ENCODE peak calls at places on chromosomes 16 and 17, in eight cellular contexts. One of them, this sample, is unnamed.

GRCh38 chr17:20284018-20284417 is 183.3 kb downstream of the LGALS9B start:
- DNase-seq in AG08395: no peak
- DNase-seq in activated CD4-positive, alpha-beta T cell treated with anti-CD3 and anti-CD28 coated beads, Interleukin-2, amount 50 U/mL, for 1 hour: no peak
- DNase-seq in BJ: no peak
- DNase-seq in endodermal cell: peak; percentile 41
- DNase-seq in effector CD4-positive, alpha-beta T cell: no peak
- DNase-seq in GM23248: no peak
- DNase-seq in AG20443: no peak
- DNase-seq in this sample: no peak

GRCh38 chr16:67164599-67165061 is at the start of gene HSF4:
- DNase-seq in GM23248: peak; percentile 78
- DNase-seq in AG08395: peak; percentile 47
- DNase-seq in endodermal cell: peak; percentile 69
- DNase-seq in BJ: no peak
- DNase-seq in activated CD4-positive, alpha-beta T cell treated with anti-CD3 and anti-CD28 coated beads, Interleukin-2, amount 50 U/mL, for 1 hour: no peak
- DNase-seq in AG20443: peak; percentile 81
- DNase-seq in effector CD4-positive, alpha-beta T cell: no peak
- DNase-seq in this sample: peak; percentile 90

GRCh38 chr17:76414334-76415295 is 30.2 kb downstream of the SPHK1 start:
- DNase-seq in endodermal cell: no peak
- DNase-seq in BJ: no peak
- DNase-seq in effector CD4-positive, alpha-beta T cell: no peak
- DNase-seq in activated CD4-positive, alpha-beta T cell treated with anti-CD3 and anti-CD28 coated beads, Interleukin-2, amount 50 U/mL, for 1 hour: no peak
- DNase-seq in AG20443: peak; percentile 67
- DNase-seq in GM23248: peak; percentile 51
- DNase-seq in AG08395: peak; percentile 61
- DNase-seq in this sample: peak; percentile 68

GRCh38 chr17:17420035-17420434 is 56.8 kb upstream of the MED9 start:
- DNase-seq in endodermal cell: no peak
- DNase-seq in AG20443: no peak
- DNase-seq in effector CD4-positive, alpha-beta T cell: no peak
- DNase-seq in BJ: no peak
- DNase-seq in GM23248: no peak
- DNase-seq in AG08395: no peak
- DNase-seq in activated CD4-positive, alpha-beta T cell treated with anti-CD3 and anti-CD28 coated beads, Interleukin-2, amount 50 U/mL, for 1 hour: no peak
- DNase-seq in this sample: no peak

GRCh38 chr17:35161281-35161761 is 13.7 kb downstream of the UNC45B start:
- DNase-seq in effector CD4-positive, alpha-beta T cell: no peak
- DNase-seq in activated CD4-positive, alpha-beta T cell treated with anti-CD3 and anti-CD28 coated beads, Interleukin-2, amount 50 U/mL, for 1 hour: no peak
- DNase-seq in GM23248: no peak
- DNase-seq in AG20443: no peak
- DNase-seq in BJ: no peak
- DNase-seq in endodermal cell: no peak
- DNase-seq in AG08395: no peak
- DNase-seq in this sample: no peak

GRCh38 chr17:27764589-27764988 is 35.7 kb downstream of the NOS2 start:
- DNase-seq in GM23248: no peak
- DNase-seq in endodermal cell: no peak
- DNase-seq in effector CD4-positive, alpha-beta T cell: no peak
- DNase-seq in AG08395: no peak
- DNase-seq in BJ: no peak
- DNase-seq in AG20443: no peak
- DNase-seq in activated CD4-positive, alpha-beta T cell treated with anti-CD3 and anti-CD28 coated beads, Interleukin-2, amount 50 U/mL, for 1 hour: no peak
- DNase-seq in this sample: peak; percentile 9

GRCh38 chr16:2769675-2770056 is 7.4 kb downstream of the ELOB start:
- DNase-seq in AG20443: peak; percentile 37
- DNase-seq in AG08395: peak; percentile 32
- DNase-seq in endodermal cell: peak; percentile 49
- DNase-seq in BJ: no peak
- DNase-seq in activated CD4-positive, alpha-beta T cell treated with anti-CD3 and anti-CD28 coated beads, Interleukin-2, amount 50 U/mL, for 1 hour: no peak
- DNase-seq in GM23248: peak; percentile 52
- DNase-seq in effector CD4-positive, alpha-beta T cell: no peak
- DNase-seq in this sample: no peak

GRCh38 chr16:60605176-60605575 is 1431.1 kb downstream of the CDH8 start:
- DNase-seq in AG20443: no peak
- DNase-seq in GM23248: no peak
- DNase-seq in BJ: no peak
- DNase-seq in activated CD4-positive, alpha-beta T cell treated with anti-CD3 and anti-CD28 coated beads, Interleukin-2, amount 50 U/mL, for 1 hour: no peak
- DNase-seq in effector CD4-positive, alpha-beta T cell: no peak
- DNase-seq in endodermal cell: peak; percentile 64
- DNase-seq in AG08395: no peak
- DNase-seq in this sample: no peak

GRCh38 chr17:79938696-79939435 is 96.8 kb downstream of the TBC1D16 start:
- DNase-seq in AG08395: no peak
- DNase-seq in endodermal cell: no peak
- DNase-seq in activated CD4-positive, alpha-beta T cell treated with anti-CD3 and anti-CD28 coated beads, Interleukin-2, amount 50 U/mL, for 1 hour: no peak
- DNase-seq in BJ: no peak
- DNase-seq in AG20443: no peak
- DNase-seq in GM23248: no peak
- DNase-seq in effector CD4-positive, alpha-beta T cell: no peak
- DNase-seq in this sample: no peak

GRCh38 chr17:58052951-58053715 is 30.1 kb upstream of the DYNLL2 start:
- DNase-seq in endodermal cell: no peak
- DNase-seq in activated CD4-positive, alpha-beta T cell treated with anti-CD3 and anti-CD28 coated beads, Interleukin-2, amount 50 U/mL, for 1 hour: no peak
- DNase-seq in GM23248: peak; percentile 51
- DNase-seq in AG20443: no peak
- DNase-seq in AG08395: no peak
- DNase-seq in effector CD4-positive, alpha-beta T cell: no peak
- DNase-seq in BJ: no peak
- DNase-seq in this sample: no peak

GRCh38 chr17:81519284-81520020 is 6.9 kb upstream of the ACTG1 start:
- DNase-seq in AG08395: no peak
- DNase-seq in endodermal cell: peak; percentile 94
- DNase-seq in GM23248: peak; percentile 59
- DNase-seq in effector CD4-positive, alpha-beta T cell: peak; percentile 66
- DNase-seq in BJ: no peak
- DNase-seq in activated CD4-positive, alpha-beta T cell treated with anti-CD3 and anti-CD28 coated beads, Interleukin-2, amount 50 U/mL, for 1 hour: peak; percentile 75
- DNase-seq in AG20443: no peak
- DNase-seq in this sample: peak; percentile 93

GRCh38 chr16:79272141-79272577 is 328.4 kb downstream of the MAF start:
- DNase-seq in effector CD4-positive, alpha-beta T cell: peak; percentile 32
- DNase-seq in endodermal cell: no peak
- DNase-seq in AG08395: no peak
- DNase-seq in AG20443: no peak
- DNase-seq in GM23248: no peak
- DNase-seq in activated CD4-positive, alpha-beta T cell treated with anti-CD3 and anti-CD28 coated beads, Interleukin-2, amount 50 U/mL, for 1 hour: peak; percentile 39
- DNase-seq in BJ: no peak
- DNase-seq in this sample: no peak

GRCh38 chr17:57142925-57143324 is 57.9 kb downstream of the AKAP1 start:
- DNase-seq in GM23248: peak; percentile 44
- DNase-seq in BJ: no peak
- DNase-seq in AG08395: peak; percentile 18
- DNase-seq in AG20443: peak; percentile 52
- DNase-seq in activated CD4-positive, alpha-beta T cell treated with anti-CD3 and anti-CD28 coated beads, Interleukin-2, amount 50 U/mL, for 1 hour: no peak
- DNase-seq in effector CD4-positive, alpha-beta T cell: no peak
- DNase-seq in endodermal cell: no peak
- DNase-seq in this sample: no peak

GRCh38 chr17:78365561-78366108 is 5.8 kb upstream of the SOCS3 start:
- DNase-seq in activated CD4-positive, alpha-beta T cell treated with anti-CD3 and anti-CD28 coated beads, Interleukin-2, amount 50 U/mL, for 1 hour: no peak
- DNase-seq in effector CD4-positive, alpha-beta T cell: no peak
- DNase-seq in GM23248: no peak
- DNase-seq in AG08395: no peak
- DNase-seq in AG20443: no peak
- DNase-seq in BJ: no peak
- DNase-seq in endodermal cell: peak; percentile 99
- DNase-seq in this sample: peak; percentile 93

GRCh38 chr16:74601131-74601871 is 5.6 kb downstream of the GLG1 start:
- DNase-seq in AG08395: no peak
- DNase-seq in BJ: no peak
- DNase-seq in effector CD4-positive, alpha-beta T cell: peak; percentile 61
- DNase-seq in GM23248: no peak
- DNase-seq in activated CD4-positive, alpha-beta T cell treated with anti-CD3 and anti-CD28 coated beads, Interleukin-2, amount 50 U/mL, for 1 hour: peak; percentile 66
- DNase-seq in AG20443: no peak
- DNase-seq in endodermal cell: no peak
- DNase-seq in this sample: no peak

GRCh38 chr17:45127583-45128300 is 4.6 kb downstream of the PLCD3 start:
- DNase-seq in AG08395: no peak
- DNase-seq in effector CD4-positive, alpha-beta T cell: no peak
- DNase-seq in BJ: no peak
- DNase-seq in activated CD4-positive, alpha-beta T cell treated with anti-CD3 and anti-CD28 coated beads, Interleukin-2, amount 50 U/mL, for 1 hour: no peak
- DNase-seq in AG20443: no peak
- DNase-seq in endodermal cell: peak; percentile 83
- DNase-seq in GM23248: peak; percentile 57
- DNase-seq in this sample: peak; percentile 69

GRCh38 chr17:74754832-74755231 is 6.4 kb downstream of the NHERF1 start:
- DNase-seq in AG20443: no peak
- DNase-seq in AG08395: no peak
- DNase-seq in endodermal cell: no peak
- DNase-seq in activated CD4-positive, alpha-beta T cell treated with anti-CD3 and anti-CD28 coated beads, Interleukin-2, amount 50 U/mL, for 1 hour: no peak
- DNase-seq in BJ: no peak
- DNase-seq in effector CD4-positive, alpha-beta T cell: no peak
- DNase-seq in GM23248: no peak
- DNase-seq in this sample: no peak

GRCh38 chr17:80624864-80625263 is 80.2 kb downstream of the RPTOR start:
- DNase-seq in GM23248: no peak
- DNase-seq in AG08395: no peak
- DNase-seq in BJ: no peak
- DNase-seq in effector CD4-positive, alpha-beta T cell: no peak
- DNase-seq in AG20443: no peak
- DNase-seq in endodermal cell: peak; percentile 56
- DNase-seq in activated CD4-positive, alpha-beta T cell treated with anti-CD3 and anti-CD28 coated beads, Interleukin-2, amount 50 U/mL, for 1 hour: no peak
- DNase-seq in this sample: no peak

GRCh38 chr16:74748710-74749073 is 25.9 kb downstream of the FA2H start:
- DNase-seq in effector CD4-positive, alpha-beta T cell: no peak
- DNase-seq in activated CD4-positive, alpha-beta T cell treated with anti-CD3 and anti-CD28 coated beads, Interleukin-2, amount 50 U/mL, for 1 hour: no peak
- DNase-seq in AG20443: no peak
- DNase-seq in GM23248: no peak
- DNase-seq in endodermal cell: no peak
- DNase-seq in AG08395: no peak
- DNase-seq in BJ: no peak
- DNase-seq in this sample: peak; percentile 49

GRCh38 chr17:74282587-74283370 is 8.7 kb downstream of the DNAI2 start:
- DNase-seq in effector CD4-positive, alpha-beta T cell: peak; percentile 43
- DNase-seq in AG20443: no peak
- DNase-seq in GM23248: no peak
- DNase-seq in BJ: no peak
- DNase-seq in endodermal cell: no peak
- DNase-seq in AG08395: no peak
- DNase-seq in activated CD4-positive, alpha-beta T cell treated with anti-CD3 and anti-CD28 coated beads, Interleukin-2, amount 50 U/mL, for 1 hour: peak; percentile 34
- DNase-seq in this sample: no peak

GRCh38 chr17:65634533-65634932 is 73.1 kb upstream of the AXIN2 start:
- DNase-seq in endodermal cell: no peak
- DNase-seq in activated CD4-positive, alpha-beta T cell treated with anti-CD3 and anti-CD28 coated beads, Interleukin-2, amount 50 U/mL, for 1 hour: no peak
- DNase-seq in GM23248: no peak
- DNase-seq in AG08395: no peak
- DNase-seq in BJ: no peak
- DNase-seq in effector CD4-positive, alpha-beta T cell: no peak
- DNase-seq in AG20443: no peak
- DNase-seq in this sample: no peak

This sample was measured in H7.